ENCODE peak calls at places on chromosomes 5 and 9, in ten cellular contexts. N is AG04449; L is CD4-positive, alpha-beta T cell; B is CD8-positive, alpha-beta T cell; V is vagina; J is cardiac muscle cell; R is testis; I is hepatocyte; H is cardiac fibroblast; X is Peyer's patch. E is an unnamed sample.

GRCh38 chr5:82820958-82821880 is 256.0 kb downstream of the TMEM167A start:
- DNase-seq in N (no peak), L (no peak), V (no peak), I (no peak), X (no peak), J (no peak), H (no peak), R (no peak), B (no peak), E (no peak)

GRCh38 chr9:38200431-38200830 is 131.4 kb upstream of the SHB start:
- DNase-seq in X (no peak), N (no peak), V (no peak), I (no peak), L (no peak), J (no peak), H (no peak), R (peak), B (no peak), E (no peak)

GRCh38 chr5:59673438-59674058 is 220.0 kb downstream of the PDE4D start:
- DNase-seq in I (peak), X (no peak), L (no peak), R (no peak), V (no peak), J (peak), H (peak), N (no peak), B (no peak), E (no peak)

GRCh38 chr9:125493861-125494554 is 213.0 kb downstream of the MAPKAP1 start:
- DNase-seq in J (no peak), N (peak), H (no peak), B (no peak), L (no peak), I (no peak), R (no peak), X (no peak), V (no peak), E (peak)

GRCh38 chr5:125612356-125613149 is 810.7 kb upstream of the GRAMD2B start:
- DNase-seq in N (no peak), X (no peak), J (no peak), V (no peak), R (peak), H (no peak), I (no peak), B (no peak), L (no peak), E (no peak)

GRCh38 chr5:27450607-27451006 is 412.2 kb upstream of the CDH9 start:
- DNase-seq in R (no peak), L (no peak), I (no peak), V (no peak), B (no peak), N (no peak), X (no peak), H (peak), J (peak), E (no peak)

GRCh38 chr5:125317546-125317995 is 571.1 kb upstream of the ZNF608 start:
- DNase-seq in I (no peak), X (no peak), L (no peak), N (no peak), H (no peak), R (no peak), J (no peak), V (no peak), B (no peak), E (no peak)

GRCh38 chr9:111719541-111719940 is 58.1 kb downstream of the GNG10 start:
- DNase-seq in X (no peak), N (no peak), B (no peak), R (no peak), I (no peak), H (no peak), J (no peak), V (no peak), L (no peak), E (no peak)

GRCh38 chr5:141814064-141814982 is 63.9 kb downstream of the PCDH1 start:
- DNase-seq in I (peak), N (no peak), R (peak), V (no peak), L (peak), B (no peak), H (peak), X (peak), J (peak), E (no peak)

GRCh38 chr5:73694089-73694488 is 68.1 kb downstream of the ARHGEF28 start:
- DNase-seq in J (peak), X (no peak), I (no peak), L (no peak), B (no peak), H (no peak), N (no peak), V (no peak), R (no peak), E (no peak)

GRCh38 chr5:96834016-96834415 is 26.3 kb upstream of the ERAP1 start:
- DNase-seq in X (no peak), V (no peak), H (no peak), J (no peak), N (no peak), B (no peak), R (no peak), I (no peak), L (no peak), E (no peak)

GRCh38 chr9:88372103-88372694 is 16.0 kb upstream of the SPIN1 start:
- DNase-seq in B (no peak), H (no peak), X (no peak), N (no peak), L (no peak), I (no peak), J (no peak), R (no peak), V (no peak), E (no peak)

GRCh38 chr9:109975574-109976327 is 195.8 kb downstream of the PALM2AKAP2 start:
- DNase-seq in N (peak), B (no peak), R (no peak), J (no peak), H (peak), L (no peak), V (no peak), I (no peak), X (no peak), E (no peak)

GRCh38 chr5:34476941-34477565 is 179.1 kb upstream of the RAI14 start:
- DNase-seq in X (no peak), B (no peak), I (no peak), V (no peak), H (no peak), L (no peak), R (no peak), J (no peak), N (no peak), E (no peak)

GRCh38 chr5:42991477-42992034 is 48.6 kb downstream of the ANXA2R start:
- DNase-seq in B (no peak), I (no peak), R (no peak), V (no peak), H (no peak), J (peak), X (no peak), L (no peak), N (no peak), E (no peak)

GRCh38 chr5:34715711-34716110 is 59.6 kb downstream of the RAI14 start:
- DNase-seq in J (peak), B (no peak), V (no peak), N (no peak), X (no peak), I (no peak), H (peak), R (no peak), L (no peak), E (no peak)

GRCh38 chr5:1767524-1768282 is 31.9 kb downstream of the MRPL36 start:
- DNase-seq in X (no peak), V (no peak), R (no peak), I (no peak), B (no peak), N (no peak), H (no peak), J (no peak), L (no peak), E (no peak)

GRCh38 chr9:4299006-4299795 is 667 bp downstream of the GLIS3 start:
- DNase-seq in R (peak), V (no peak), N (no peak), L (no peak), H (peak), I (peak), J (peak), X (no peak), B (peak), E (no peak)

GRCh38 chr9:21294325-21294724 is 10.8 kb downstream of the IFNA5 start:
- DNase-seq in L (no peak), N (no peak), V (no peak), X (no peak), I (peak), J (no peak), R (no peak), H (peak), B (no peak), E (no peak)

GRCh38 chr9:127318651-127319167 is 54.1 kb downstream of the GARNL3 start:
- DNase-seq in V (no peak), I (peak), X (no peak), L (no peak), H (peak), R (no peak), B (no peak), J (peak), N (no peak), E (no peak)

GRCh38 chr5:134175874-134176522 is 752 bp downstream of the SKP1 start:
- DNase-seq in I (no peak), B (no peak), J (peak), R (no peak), N (no peak), L (no peak), H (peak), X (peak), V (no peak), E (no peak)

GRCh38 chr9:135797507-135798302 is 95.7 kb downstream of the KCNT1 start:
- DNase-seq in H (peak), V (no peak), I (peak), X (no peak), R (peak), J (peak), N (no peak), L (no peak), B (no peak), E (no peak)

GRCh38 chr5:103360475-103360874 is 101.9 kb downstream of the MACIR start:
- DNase-seq in L (no peak), H (no peak), R (no peak), X (no peak), I (no peak), V (no peak), J (no peak), N (no peak), B (no peak), E (no peak)

GRCh38 chr5:10145922-10146321 is 103.8 kb downstream of the ATPSCKMT start:
- DNase-seq in J (peak), R (no peak), L (no peak), N (peak), I (no peak), H (peak), B (no peak), V (no peak), X (no peak), E (no peak)

GRCh38 chr9:124197177-124198095 is 60.3 kb upstream of the NEK6 start:
- DNase-seq in B (no peak), X (peak), I (no peak), J (no peak), N (no peak), H (no peak), V (no peak), R (peak), L (no peak), E (no peak)

GRCh38 chr5:152405145-152405544 is at the start of gene NMUR2:
- DNase-seq in V (no peak), B (no peak), L (no peak), H (no peak), J (no peak), R (peak), X (no peak), N (no peak), I (peak), E (no peak)

GRCh38 chr5:116671211-116671736 is 96.7 kb upstream of the SEMA6A start:
- DNase-seq in B (no peak), N (no peak), H (no peak), I (no peak), J (no peak), R (no peak), V (no peak), L (no peak), X (no peak), E (no peak)

DNA sequence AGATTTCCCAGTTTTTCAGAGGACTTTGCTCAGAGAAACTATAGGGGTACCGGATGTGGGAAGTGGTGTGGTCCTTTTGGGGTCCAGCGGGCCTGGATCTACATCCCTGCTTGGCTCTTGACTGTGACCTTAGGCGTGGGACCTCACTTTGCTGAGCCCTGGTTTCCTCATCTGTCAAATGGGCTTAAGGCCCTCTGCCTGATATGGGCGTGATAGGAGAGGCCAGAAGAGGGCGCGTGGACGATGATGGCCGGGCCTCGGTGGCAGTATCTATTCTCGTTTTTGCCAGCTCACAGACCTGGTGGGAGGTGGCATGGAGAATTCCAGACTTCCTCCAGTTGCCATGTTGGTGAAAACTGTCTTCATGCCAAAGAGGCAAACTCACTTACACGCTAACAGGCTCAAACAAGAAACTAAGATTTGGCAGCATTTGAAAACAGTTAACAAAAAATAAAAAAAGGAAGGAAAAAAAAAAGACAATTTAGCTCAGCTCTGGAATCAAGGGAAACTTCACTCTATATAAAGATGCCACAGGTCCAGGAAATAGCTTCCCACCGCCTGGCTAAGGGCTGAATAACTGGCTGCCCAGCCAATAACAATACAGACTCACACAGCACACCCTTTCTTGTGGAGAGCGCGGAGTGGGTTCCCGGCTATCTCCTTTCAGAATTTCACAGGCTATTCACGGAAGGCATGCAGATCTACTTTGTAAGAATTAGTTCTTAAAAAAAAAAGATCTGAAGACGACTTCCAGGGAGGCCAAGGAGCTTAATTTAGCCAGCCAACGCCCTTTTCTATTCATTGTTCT is 1.7 kb downstream of the SH3PXD2B start:
- DNase-seq in V (no peak), N (no peak), B (no peak), L (no peak), R (peak), X (no peak), I (peak), J (peak), H (peak), E (no peak)
- TF ChIP-seq CTCF in V (no peak), N (no peak), B (no peak), L (no peak), R (no peak), X (no peak), I (no peak), J (no peak), H (no peak), E (no peak)

DNA sequence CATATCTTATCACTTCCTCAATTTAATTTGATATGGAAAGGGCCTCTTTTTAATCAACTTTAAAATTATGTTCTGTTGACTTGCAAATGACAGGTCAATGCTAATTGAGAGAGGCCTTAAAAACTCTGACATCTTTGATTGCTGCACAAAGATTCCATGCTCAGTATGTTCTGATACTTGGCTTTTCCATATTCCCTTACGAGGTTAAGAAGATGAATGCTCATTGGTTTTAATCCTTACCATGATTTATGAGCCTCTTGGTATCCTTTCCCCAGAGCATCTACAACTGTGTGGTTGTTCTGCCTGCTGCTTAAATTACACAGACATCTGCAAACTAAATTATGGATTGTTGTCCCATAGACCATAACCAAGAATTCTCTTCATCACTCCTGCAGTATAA is 352.6 kb downstream of the CDH12 start:
- DNase-seq in B (no peak), I (no peak), L (no peak), R (no peak), J (no peak), V (no peak), N (no peak), H (no peak), X (no peak), E (no peak)
- TF ChIP-seq CTCF in B (no peak), I (no peak), L (no peak), R (no peak), J (no peak), V (no peak), N (no peak), H (no peak), X (no peak), E (no peak)

GRCh38 chr9:105146677-105147076 is 97.8 kb upstream of the SLC44A1 start:
- DNase-seq in V (no peak), I (no peak), N (no peak), H (no peak), J (no peak), R (no peak), B (no peak), L (no peak), X (no peak), E (no peak)
- TF ChIP-seq CTCF in V (no peak), I (no peak), N (no peak), H (no peak), J (no peak), R (no peak), B (no peak), L (no peak), X (no peak), E (no peak)

DNA sequence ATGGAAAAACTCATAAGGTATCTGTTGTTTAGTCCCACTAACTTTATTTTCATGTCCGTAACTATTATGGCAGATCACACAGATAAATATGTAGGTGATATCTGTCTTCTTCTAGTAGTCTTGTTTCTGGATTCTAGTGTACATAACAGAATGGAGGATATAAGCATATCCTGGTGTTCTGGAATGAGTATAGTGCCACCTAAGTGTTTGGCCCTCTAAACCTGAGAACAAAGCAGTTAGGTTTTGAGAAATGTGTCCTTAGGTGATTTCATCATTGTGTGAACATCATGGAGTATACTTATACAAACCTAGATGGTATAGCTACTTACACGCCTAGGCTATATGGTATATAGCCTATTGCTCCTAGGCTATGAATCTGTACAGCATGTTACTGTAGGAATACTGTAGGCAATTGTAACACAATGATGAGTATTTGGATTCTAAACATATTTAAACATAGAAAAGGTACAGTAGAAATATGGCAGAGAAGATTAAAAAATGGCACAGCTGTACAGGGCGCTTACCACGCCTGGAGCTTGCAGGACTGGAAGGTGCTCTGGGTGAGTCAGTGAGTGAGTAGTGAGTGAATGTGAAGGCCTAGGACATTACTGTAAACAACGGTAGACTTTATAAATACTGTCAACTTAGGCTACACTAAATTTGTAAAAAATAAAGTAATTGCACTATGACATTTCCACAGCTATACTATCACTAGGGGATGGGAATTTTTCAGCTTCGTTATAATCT is 150.3 kb upstream of the SLC24A2 start:
- DNase-seq in X (no peak), L (no peak), R (no peak), V (no peak), H (peak), B (no peak), I (no peak), J (no peak), N (no peak), E (no peak)
- TF ChIP-seq CTCF in X (no peak), L (no peak), R (no peak), V (no peak), H (no peak), B (no peak), I (no peak), J (no peak), N (no peak), E (no peak)

DNA sequence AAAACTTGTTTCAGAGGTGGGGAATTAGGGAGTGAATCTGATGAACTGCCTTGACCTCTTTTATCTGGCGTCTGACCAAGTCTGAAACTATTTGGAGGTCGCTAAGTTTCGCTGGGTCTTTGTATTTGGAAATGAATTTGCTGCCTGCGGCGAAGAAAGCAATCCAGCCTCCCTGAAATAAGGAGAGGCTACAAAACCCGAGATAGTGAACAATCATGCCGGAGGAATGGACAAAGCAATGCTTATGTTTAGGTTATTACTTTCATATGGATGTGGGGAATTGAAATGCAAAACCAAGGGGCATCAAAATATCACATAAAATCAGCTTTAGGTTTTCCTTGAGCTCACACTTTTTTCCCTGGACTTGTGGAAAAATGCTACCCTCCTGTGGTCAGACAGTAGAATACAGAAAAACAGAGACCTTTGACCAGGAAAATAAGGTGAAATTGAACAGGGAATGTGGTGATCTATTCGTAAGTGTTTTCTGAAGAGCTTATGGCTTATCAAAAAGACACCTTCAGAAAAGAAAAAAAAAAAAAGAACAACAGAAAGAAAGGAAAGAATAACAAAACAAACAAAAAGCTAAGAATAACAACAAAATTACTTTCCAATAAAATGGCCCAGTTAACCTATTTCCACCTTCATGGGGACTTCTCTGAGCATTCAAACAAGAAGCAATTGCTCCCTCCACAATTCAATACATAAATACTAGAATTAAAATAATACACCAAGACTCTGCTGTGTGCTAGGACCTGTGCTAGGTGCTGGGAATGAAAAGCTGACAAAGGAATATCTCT is 68.6 kb upstream of the DPYSL3 start:
- DNase-seq in B (no peak), H (peak), L (no peak), J (peak), I (peak), X (no peak), V (no peak), R (no peak), N (no peak), E (no peak)
- TF ChIP-seq CTCF in B (no peak), H (peak), L (no peak), J (peak), I (peak), X (peak), V (no peak), R (peak), N (peak), E (peak)

E was measured in osteocyte.